ENCODE peak calls at places on chromosome 13, in eight cellular contexts. One of them, this sample, is unnamed.

GRCh38 chr13:22061371-22061805 is 390.5 kb downstream of the FGF9 start:
- DNase-seq in EH: no peak
- DNase-seq in activated CD8-positive, alpha-beta memory T cell treated with anti-CD3 and anti-CD28 coated beads for 4 hours: peak
- DNase-seq in hepatic stellate cell: no peak
- DNase-seq in M059J: no peak
- DNase-seq in stimulated activated CD4-positive, alpha-beta T cell treated with anti-CD3 and anti-CD28 coated beads, Interleukin-12 subunit alpha, Interleukin-12 subunit beta, amount 100 ng/mL, for 24 hours: peak
- DNase-seq in kidney epithelial cell: no peak
- DNase-seq in psoas muscle: no peak
- DNase-seq in this sample: no peak

GRCh38 chr13:24032674-24033073 is 127.8 kb upstream of the SPATA13 start:
- DNase-seq in EH: peak
- DNase-seq in activated CD8-positive, alpha-beta memory T cell treated with anti-CD3 and anti-CD28 coated beads for 4 hours: no peak
- DNase-seq in hepatic stellate cell: no peak
- DNase-seq in M059J: no peak
- DNase-seq in stimulated activated CD4-positive, alpha-beta T cell treated with anti-CD3 and anti-CD28 coated beads, Interleukin-12 subunit alpha, Interleukin-12 subunit beta, amount 100 ng/mL, for 24 hours: no peak
- DNase-seq in kidney epithelial cell: no peak
- DNase-seq in psoas muscle: no peak
- DNase-seq in this sample: no peak

GRCh38 chr13:91722267-91722884 is 324.0 kb downstream of the GPC5 start:
- DNase-seq in EH: no peak
- DNase-seq in activated CD8-positive, alpha-beta memory T cell treated with anti-CD3 and anti-CD28 coated beads for 4 hours: no peak
- DNase-seq in hepatic stellate cell: peak
- DNase-seq in M059J: peak
- DNase-seq in stimulated activated CD4-positive, alpha-beta T cell treated with anti-CD3 and anti-CD28 coated beads, Interleukin-12 subunit alpha, Interleukin-12 subunit beta, amount 100 ng/mL, for 24 hours: no peak
- DNase-seq in kidney epithelial cell: no peak
- DNase-seq in psoas muscle: no peak
- DNase-seq in this sample: peak

GRCh38 chr13:36685912-36686311 is 12.1 kb downstream of the SERTM1 start:
- DNase-seq in EH: peak
- DNase-seq in activated CD8-positive, alpha-beta memory T cell treated with anti-CD3 and anti-CD28 coated beads for 4 hours: no peak
- DNase-seq in hepatic stellate cell: no peak
- DNase-seq in M059J: peak
- DNase-seq in stimulated activated CD4-positive, alpha-beta T cell treated with anti-CD3 and anti-CD28 coated beads, Interleukin-12 subunit alpha, Interleukin-12 subunit beta, amount 100 ng/mL, for 24 hours: no peak
- DNase-seq in kidney epithelial cell: peak
- DNase-seq in psoas muscle: no peak
- DNase-seq in this sample: peak

GRCh38 chr13:28492527-28493367 is 2.2 kb downstream of the FLT1 start:
- DNase-seq in EH: peak
- DNase-seq in activated CD8-positive, alpha-beta memory T cell treated with anti-CD3 and anti-CD28 coated beads for 4 hours: no peak
- DNase-seq in hepatic stellate cell: no peak
- DNase-seq in M059J: no peak
- DNase-seq in stimulated activated CD4-positive, alpha-beta T cell treated with anti-CD3 and anti-CD28 coated beads, Interleukin-12 subunit alpha, Interleukin-12 subunit beta, amount 100 ng/mL, for 24 hours: no peak
- DNase-seq in kidney epithelial cell: no peak
- DNase-seq in psoas muscle: no peak
- DNase-seq in this sample: no peak

GRCh38 chr13:91544723-91545122 is 146.3 kb downstream of the GPC5 start:
- DNase-seq in EH: no peak
- DNase-seq in activated CD8-positive, alpha-beta memory T cell treated with anti-CD3 and anti-CD28 coated beads for 4 hours: no peak
- DNase-seq in hepatic stellate cell: no peak
- DNase-seq in M059J: no peak
- DNase-seq in stimulated activated CD4-positive, alpha-beta T cell treated with anti-CD3 and anti-CD28 coated beads, Interleukin-12 subunit alpha, Interleukin-12 subunit beta, amount 100 ng/mL, for 24 hours: no peak
- DNase-seq in kidney epithelial cell: no peak
- DNase-seq in psoas muscle: no peak
- DNase-seq in this sample: no peak

GRCh38 chr13:113551081-113552000 is 33.2 kb upstream of the TFDP1 start:
- DNase-seq in EH: no peak
- DNase-seq in activated CD8-positive, alpha-beta memory T cell treated with anti-CD3 and anti-CD28 coated beads for 4 hours: no peak
- DNase-seq in hepatic stellate cell: no peak
- DNase-seq in M059J: no peak
- DNase-seq in stimulated activated CD4-positive, alpha-beta T cell treated with anti-CD3 and anti-CD28 coated beads, Interleukin-12 subunit alpha, Interleukin-12 subunit beta, amount 100 ng/mL, for 24 hours: no peak
- DNase-seq in kidney epithelial cell: no peak
- DNase-seq in psoas muscle: no peak
- DNase-seq in this sample: no peak

GRCh38 chr13:112210401-112210800 is 143.5 kb downstream of the SOX1 start:
- DNase-seq in EH: no peak
- DNase-seq in activated CD8-positive, alpha-beta memory T cell treated with anti-CD3 and anti-CD28 coated beads for 4 hours: no peak
- DNase-seq in hepatic stellate cell: no peak
- DNase-seq in M059J: no peak
- DNase-seq in stimulated activated CD4-positive, alpha-beta T cell treated with anti-CD3 and anti-CD28 coated beads, Interleukin-12 subunit alpha, Interleukin-12 subunit beta, amount 100 ng/mL, for 24 hours: no peak
- DNase-seq in kidney epithelial cell: no peak
- DNase-seq in psoas muscle: no peak
- DNase-seq in this sample: no peak

GRCh38 chr13:49302222-49302621 is 54.5 kb downstream of the CDADC1 start:
- DNase-seq in EH: no peak
- DNase-seq in activated CD8-positive, alpha-beta memory T cell treated with anti-CD3 and anti-CD28 coated beads for 4 hours: no peak
- DNase-seq in hepatic stellate cell: no peak
- DNase-seq in M059J: no peak
- DNase-seq in stimulated activated CD4-positive, alpha-beta T cell treated with anti-CD3 and anti-CD28 coated beads, Interleukin-12 subunit alpha, Interleukin-12 subunit beta, amount 100 ng/mL, for 24 hours: no peak
- DNase-seq in kidney epithelial cell: no peak
- DNase-seq in psoas muscle: no peak
- DNase-seq in this sample: no peak

GRCh38 chr13:48942131-48942530 is 33.6 kb upstream of the FNDC3A start:
- DNase-seq in EH: peak
- DNase-seq in activated CD8-positive, alpha-beta memory T cell treated with anti-CD3 and anti-CD28 coated beads for 4 hours: no peak
- DNase-seq in hepatic stellate cell: peak
- DNase-seq in M059J: peak
- DNase-seq in stimulated activated CD4-positive, alpha-beta T cell treated with anti-CD3 and anti-CD28 coated beads, Interleukin-12 subunit alpha, Interleukin-12 subunit beta, amount 100 ng/mL, for 24 hours: no peak
- DNase-seq in kidney epithelial cell: no peak
- DNase-seq in psoas muscle: no peak
- DNase-seq in this sample: peak

GRCh38 chr13:41501281-41501680 is 43.9 kb downstream of the RGCC start:
- DNase-seq in EH: no peak
- DNase-seq in activated CD8-positive, alpha-beta memory T cell treated with anti-CD3 and anti-CD28 coated beads for 4 hours: no peak
- DNase-seq in hepatic stellate cell: no peak
- DNase-seq in M059J: no peak
- DNase-seq in stimulated activated CD4-positive, alpha-beta T cell treated with anti-CD3 and anti-CD28 coated beads, Interleukin-12 subunit alpha, Interleukin-12 subunit beta, amount 100 ng/mL, for 24 hours: no peak
- DNase-seq in kidney epithelial cell: peak
- DNase-seq in psoas muscle: no peak
- DNase-seq in this sample: no peak

GRCh38 chr13:74145249-74145970 is 11.2 kb upstream of the KLF12 start:
- DNase-seq in EH: peak
- DNase-seq in activated CD8-positive, alpha-beta memory T cell treated with anti-CD3 and anti-CD28 coated beads for 4 hours: no peak
- DNase-seq in hepatic stellate cell: no peak
- DNase-seq in M059J: peak
- DNase-seq in stimulated activated CD4-positive, alpha-beta T cell treated with anti-CD3 and anti-CD28 coated beads, Interleukin-12 subunit alpha, Interleukin-12 subunit beta, amount 100 ng/mL, for 24 hours: no peak
- DNase-seq in kidney epithelial cell: no peak
- DNase-seq in psoas muscle: no peak
- DNase-seq in this sample: no peak

GRCh38 chr13:73900591-73900990 is 233.6 kb downstream of the KLF12 start:
- DNase-seq in EH: peak
- DNase-seq in activated CD8-positive, alpha-beta memory T cell treated with anti-CD3 and anti-CD28 coated beads for 4 hours: no peak
- DNase-seq in hepatic stellate cell: no peak
- DNase-seq in M059J: no peak
- DNase-seq in stimulated activated CD4-positive, alpha-beta T cell treated with anti-CD3 and anti-CD28 coated beads, Interleukin-12 subunit alpha, Interleukin-12 subunit beta, amount 100 ng/mL, for 24 hours: no peak
- DNase-seq in kidney epithelial cell: no peak
- DNase-seq in psoas muscle: no peak
- DNase-seq in this sample: no peak